ENCODE peak calls at places on chromosomes 16 and 17, in nine cellular contexts. B is ovary, S is A549, Q is upper lobe of left lung, E is K562, C is sigmoid colon, L is transverse colon, K is tibial nerve, Z is SK-N-SH. N is an unnamed sample. For H3K9me3, the result is how much of the 10 kb centered on the place peaks cover.

GRCh38 chr16:57544129-57544653 is 1.7 kb downstream of the ADGRG5 start:
- DNase-seq in B (no peak), S (no peak), Q (no peak), E (peak), C (no peak), L (peak), K (no peak), Z (no peak), N (no peak)

GRCh38 chr17:1495265-1495664 is 2.8 kb upstream of the MYO1C start:
- DNase-seq in B (no peak), S (no peak), Q (no peak), E (no peak), C (peak), L (no peak), K (no peak), Z (no peak), N (no peak)

GRCh38 chr17:63819585-63820537 is 7.4 kb upstream of the PSMC5 start:
- DNase-seq in B (no peak), S (no peak), Q (no peak), E (no peak), C (no peak), L (no peak), K (no peak), Z (no peak), N (no peak)

GRCh38 chr17:1985093-1985492 is 40.0 kb downstream of the RTN4RL1 start:
- DNase-seq in B (no peak), S (no peak), Q (no peak), E (no peak), C (no peak), L (no peak), K (no peak), Z (no peak), N (no peak)

GRCh38 chr17:83079340-83079747 is at the start of gene METRNL:
- DNase-seq in B (peak), S (peak), Q (peak), E (peak), C (peak), L (peak), K (peak), Z (peak), N (peak)

GRCh38 chr16:77660311-77660710 is 62.0 kb upstream of the NUDT7 start:
- DNase-seq in B (no peak), S (peak), Q (no peak), E (peak), C (no peak), L (no peak), K (no peak), Z (peak), N (no peak)

GRCh38 chr16:17612336-17612735 is 141.6 kb upstream of the XYLT1 start:
- DNase-seq in B (no peak), S (no peak), Q (no peak), E (no peak), C (no peak), L (no peak), K (no peak), Z (no peak), N (no peak)

GRCh38 chr16:86854058-86854621 is 275.8 kb downstream of the FOXL1 start:
- DNase-seq in B (no peak), S (no peak), Q (no peak), E (no peak), C (peak), L (no peak), K (no peak), Z (no peak), N (no peak)

GRCh38 chr17:38325221-38325851 is 18.4 kb downstream of the GPR179 start:
- DNase-seq in B (no peak), S (no peak), Q (no peak), E (peak), C (no peak), L (no peak), K (no peak), Z (peak), N (no peak)

GRCh38 chr16:4214215-4214621 is 27.7 kb downstream of the SRL start:
- DNase-seq in B (peak), S (peak), Q (no peak), E (no peak), C (no peak), L (peak), K (no peak), Z (no peak), N (peak)

GRCh38 chr16:11886881-11887280 is 28.9 kb downstream of the GSPT1 start:
- DNase-seq in B (no peak), S (no peak), Q (no peak), E (no peak), C (no peak), L (no peak), K (no peak), Z (no peak), N (no peak)

GRCh38 chr17:76996741-76997694 is 128.8 kb downstream of the MGAT5B start:
- DNase-seq in B (no peak), S (no peak), Q (no peak), E (no peak), C (no peak), L (no peak), K (no peak), Z (peak), N (no peak)

GRCh38 chr17:19753049-19753444 is 4.9 kb upstream of the ALDH3A1 start:
- DNase-seq in B (no peak), S (peak), Q (peak), E (no peak), C (peak), L (peak), K (no peak), Z (peak), N (peak)

GRCh38 chr17:75878174-75878998 is at the start of gene TRIM47:
- DNase-seq in B (peak), S (peak), Q (peak), E (peak), C (peak), L (peak), K (peak), Z (peak), N (peak)

GRCh38 chr16:997440-998051 is 16.0 kb downstream of the SOX8 start:
- DNase-seq in B (no peak), S (peak), Q (peak), E (no peak), C (no peak), L (peak), K (no peak), Z (no peak), N (peak)

GRCh38 chr17:3009411-3009920 is 53.9 kb downstream of the OR1D5 start:
- DNase-seq in B (no peak), S (no peak), Q (no peak), E (no peak), C (peak), L (no peak), K (no peak), Z (no peak), N (no peak)

GRCh38 chr16:88897696-88898425 is 31.4 kb upstream of the PABPN1L start:
- DNase-seq in B (no peak), S (no peak), Q (no peak), E (no peak), C (no peak), L (no peak), K (no peak), Z (no peak), N (no peak)

GRCh38 chr17:66310528-66311148 is 8.2 kb downstream of the PRKCA start:
- DNase-seq in B (no peak), S (no peak), Q (no peak), E (peak), C (no peak), L (no peak), K (no peak), Z (no peak), N (no peak)

GRCh38 chr17:28760987-28761562 is 17.3 kb downstream of the TRAF4 start:
- DNase-seq in B (no peak), S (no peak), Q (peak), E (no peak), C (peak), L (peak), K (no peak), Z (no peak), N (peak)

GRCh38 chr17:81322271-81323082 is 27.4 kb upstream of the SLC38A10 start:
- DNase-seq in B (no peak), S (peak), Q (no peak), E (peak), C (no peak), L (no peak), K (no peak), Z (peak), N (no peak)

GRCh38 chr17:55601874-55602364 is 90.7 kb upstream of the SMIM36 start:
- DNase-seq in B (no peak), S (peak), Q (no peak), E (peak), C (no peak), L (no peak), K (no peak), Z (peak), N (no peak)

GRCh38 chr17:43216762-43217613 is 5.3 kb downstream of the TMEM106A start:
- DNase-seq in B (no peak), S (no peak), Q (no peak), E (no peak), C (peak), L (no peak), K (no peak), Z (no peak), N (no peak)

GRCh38 chr17:72336804-72337070 is 215.9 kb downstream of the SOX9 start:
- DNase-seq in B (no peak), S (no peak), Q (no peak), E (no peak), C (no peak), L (no peak), K (no peak), Z (no peak), N (no peak)

GRCh38 chr17:1880851-1881630 is 51.2 kb downstream of the RPA1 start:
- DNase-seq in B (no peak), S (no peak), Q (no peak), E (no peak), C (no peak), L (no peak), K (no peak), Z (no peak), N (no peak)

GRCh38 chr17:70810609-70811008 is 641.3 kb downstream of the KCNJ2 start:
- DNase-seq in B (no peak), S (no peak), Q (no peak), E (no peak), C (no peak), L (no peak), K (no peak), Z (no peak), N (no peak)

GRCh38 chr17:75288784-75289121 is 480 bp downstream of the SLC25A19 start:
- DNase-seq in B (no peak), S (peak), Q (peak), E (peak), C (no peak), L (peak), K (no peak), Z (no peak), N (peak)

GRCh38 chr17:14859521-14859920 is 405.6 kb downstream of the PMP22 start:
- DNase-seq in B (no peak), S (no peak), Q (no peak), E (no peak), C (no peak), L (no peak), K (no peak), Z (no peak), N (no peak)

GRCh38 chr17:75995385-75995925 is 5.2 kb upstream of the CDK3 start:
- DNase-seq in B (no peak), S (no peak), Q (no peak), E (no peak), C (peak), L (no peak), K (no peak), Z (no peak), N (no peak)

GRCh38 chr17:17321356-17322025 is 18.3 kb downstream of the NT5M start:
- DNase-seq in B (no peak), S (no peak), Q (no peak), E (no peak), C (no peak), L (no peak), K (no peak), Z (no peak), N (peak)

GRCh38 chr17:72296456-72296855 is 175.6 kb downstream of the SOX9 start:
- DNase-seq in B (no peak), S (no peak), Q (no peak), E (no peak), C (no peak), L (no peak), K (no peak), Z (no peak), N (no peak)

GRCh38 chr16:2784536-2785100 is 2.7 kb downstream of the PRSS33 start:
- DNase-seq in B (peak), S (no peak), Q (no peak), E (no peak), C (peak), L (peak), K (no peak), Z (no peak), N (no peak)

GRCh38 chr17:50689251-50689650 is 18.5 kb downstream of the ANKRD40 start:
- DNase-seq in B (peak), S (no peak), Q (no peak), E (no peak), C (no peak), L (no peak), K (no peak), Z (no peak), N (no peak)

GRCh38 chr17:64492481-64493109 is 4.3 kb downstream of the POLG2 start:
- DNase-seq in B (no peak), S (no peak), Q (no peak), E (no peak), C (no peak), L (no peak), K (no peak), Z (peak), N (no peak)

GRCh38 chr17:19502517-19502916 is 31.1 kb upstream of the SLC47A1 start:
- DNase-seq in B (no peak), S (no peak), Q (no peak), E (no peak), C (peak), L (no peak), K (no peak), Z (no peak), N (no peak)

GRCh38 chr16:1745181-1745899 is 26.0 kb downstream of the NME3 start:
- DNase-seq in B (no peak), S (no peak), Q (no peak), E (no peak), C (no peak), L (no peak), K (no peak), Z (no peak), N (no peak)

GRCh38 chr16:20695024-20695423 is 2.5 kb downstream of the ACSM1 start:
- DNase-seq in B (no peak), S (no peak), Q (no peak), E (no peak), C (no peak), L (no peak), K (no peak), Z (no peak), N (peak)

GRCh38 chr17:75823257-75824041 is 20.8 kb downstream of the UNC13D start:
- DNase-seq in B (peak), S (no peak), Q (no peak), E (no peak), C (no peak), L (no peak), K (no peak), Z (no peak), N (no peak)

GRCh38 chr16:71853413-71853812 is 7.6 kb downstream of the ATXN1L start:
- DNase-seq in B (no peak), S (no peak), Q (no peak), E (no peak), C (no peak), L (peak), K (no peak), Z (no peak), N (no peak)

GRCh38 chr17:39928868-39929651 is 1.5 kb downstream of the LRRC3C start:
- DNase-seq in B (no peak), S (peak), Q (no peak), E (peak), C (no peak), L (no peak), K (no peak), Z (no peak), N (no peak)

DNA sequence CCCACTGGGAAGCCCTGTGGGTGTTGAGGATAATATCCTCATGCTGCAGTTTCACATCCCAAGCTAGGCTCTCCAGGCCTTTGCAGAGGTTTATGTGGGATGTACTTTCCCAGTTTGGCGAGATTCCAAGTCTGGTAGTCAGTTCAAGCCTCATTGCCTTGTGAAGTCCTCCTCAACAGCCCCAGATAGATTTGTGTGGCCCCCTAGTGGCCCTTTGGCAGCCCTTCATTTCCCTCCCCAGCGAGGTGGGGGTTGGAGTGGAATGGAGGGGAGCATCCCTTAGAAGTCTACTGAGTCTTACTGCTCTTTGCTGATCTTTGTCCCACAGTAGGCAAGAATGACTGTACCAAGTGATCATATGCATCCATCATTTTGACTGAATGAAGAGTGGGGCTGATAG is 137.9 kb downstream of the CDH11 start:
- DNase-seq in B (peak), S (no peak), Q (no peak), E (peak), C (no peak), L (no peak), K (no peak), Z (peak), N (no peak)
- H3K9me3 ChIP-seq in B (under half), S (under half), Q (under half), E (under half), C (under half), L (under half), K (under half), Z (under half), N (under half)

DNA sequence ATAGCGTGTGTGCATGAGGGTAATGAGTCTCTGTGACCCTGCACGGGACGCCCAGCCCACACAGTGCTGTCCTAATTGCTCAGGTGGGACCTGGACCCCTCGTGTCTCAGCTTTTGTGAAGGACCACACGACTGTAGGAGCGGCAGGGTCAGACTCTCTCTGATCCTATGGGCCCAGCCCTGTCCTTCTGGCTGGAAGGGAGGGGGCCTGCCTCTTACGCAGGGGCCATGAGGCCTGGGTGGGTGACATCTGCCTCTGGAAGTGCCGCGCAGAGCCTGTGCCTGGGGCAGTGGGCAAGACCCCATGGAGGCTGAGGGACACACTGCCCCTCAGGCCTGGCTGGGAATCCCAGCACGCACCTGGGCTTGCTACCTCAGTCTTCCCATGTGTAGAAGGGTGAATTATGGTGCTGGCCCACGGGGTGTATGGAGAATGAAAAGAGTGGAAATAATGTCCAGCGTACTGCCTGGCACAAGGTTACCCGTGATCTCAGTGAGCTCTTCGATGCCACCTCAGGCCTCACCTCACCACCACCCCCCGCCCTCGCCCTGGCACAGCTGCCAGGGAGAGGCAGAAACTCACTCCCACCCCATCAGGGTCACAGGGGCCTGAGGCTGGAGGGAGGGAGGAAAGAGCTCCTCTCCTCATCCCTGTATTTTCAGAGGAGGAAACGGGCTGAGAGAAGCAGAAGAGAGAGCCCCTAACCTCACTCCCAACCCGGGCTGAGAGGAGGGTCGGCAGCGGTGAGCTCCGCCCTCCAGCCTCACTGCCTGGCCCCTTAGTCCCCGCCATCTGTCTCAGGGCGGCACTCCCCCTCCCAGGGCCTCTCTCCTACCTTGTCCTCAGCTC is 27.1 kb upstream of the DBNDD1 start:
- DNase-seq in B (no peak), S (no peak), Q (no peak), E (no peak), C (no peak), L (no peak), K (no peak), Z (peak), N (no peak)
- H3K4me3 ChIP-seq in B (peak), S (peak), Q (peak), E (peak), C (peak), L (no peak), K (peak), Z (peak), N (peak)

DNA sequence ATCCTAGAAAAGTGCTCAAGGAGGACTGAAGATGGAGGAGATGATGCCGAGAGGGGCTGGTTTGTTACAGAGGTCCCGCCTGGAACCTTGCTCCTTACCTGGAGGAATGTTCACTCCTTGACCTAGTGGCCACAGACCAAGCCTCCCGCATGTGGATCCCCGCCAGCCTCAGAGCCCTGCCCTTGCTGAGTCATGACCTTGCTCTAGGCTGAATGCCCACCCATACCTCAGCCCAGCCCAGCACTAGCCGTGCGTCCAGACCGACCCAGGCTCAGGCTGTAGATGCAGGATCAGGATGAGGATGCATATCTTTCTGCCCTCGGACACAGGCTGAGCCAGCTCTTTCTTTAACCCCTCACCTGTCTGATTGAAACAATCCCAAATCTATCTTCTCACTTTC is 34.8 kb downstream of the WSCD1 start:
- DNase-seq in B (no peak), S (no peak), Q (no peak), E (no peak), C (no peak), L (peak), K (no peak), Z (no peak), N (no peak)
- TF ChIP-seq EP300 in B (no peak), S (no peak), Q (no peak), E (no peak), C (no peak), L (no peak), K (no peak), Z (no peak), N (no peak)

DNA sequence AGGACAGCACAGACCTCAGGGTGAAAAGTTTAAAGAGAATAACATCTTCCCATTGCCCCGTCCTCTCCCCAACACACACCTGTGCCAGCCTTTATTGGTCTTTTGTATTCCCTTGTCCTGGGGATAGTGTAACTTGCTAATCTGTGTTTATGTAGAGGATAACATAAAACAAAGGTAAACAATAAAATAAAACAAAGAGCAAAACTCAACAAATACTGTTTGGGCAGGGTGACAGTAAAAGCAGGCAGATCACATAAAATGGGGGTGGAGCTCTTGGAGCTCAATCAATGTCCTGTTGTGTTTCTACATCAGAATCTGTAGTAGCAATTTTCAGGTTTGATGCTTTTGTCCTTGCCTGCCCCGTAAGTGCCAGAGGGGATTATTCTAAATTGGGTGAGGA is 1939.7 kb downstream of the TP53TG3F start:
- DNase-seq in B (no peak), S (no peak), Q (no peak), E (no peak), C (no peak), L (no peak), K (no peak), Z (no peak), N (no peak)
- H3K9me3 ChIP-seq in B (under half), S (under half), Q (under half), E (under half), C (under half), L (under half), K (under half), Z (under half), N (under half)